ENCODE peak calls at places on chromosome 22, in five cellular contexts. D, H, J, T and C are unnamed samples.

GRCh38 chr22:37493979-37494378 is 7.8 kb upstream of the MFNG start:
- DNase-seq in T (no peak), D (no peak), H (no peak), J (no peak), C (no peak)

GRCh38 chr22:49208003-49208402 is 619.7 kb downstream of the BRD1 start:
- DNase-seq in J (no peak), H (no peak), D (no peak), T (no peak), C (no peak)

GRCh38 chr22:30250713-30251267 is 4.2 kb upstream of the LIF start:
- DNase-seq in H (no peak), D (no peak), J (no peak), T (peak), C (no peak)

GRCh38 chr22:30705710-30706651 is 11.3 kb downstream of the OSBP2 start:
- DNase-seq in H (peak), T (no peak), D (no peak), J (peak), C (no peak)

GRCh38 chr22:28669388-28669787 is 10.3 kb downstream of the TTC28 start:
- DNase-seq in J (no peak), D (no peak), H (no peak), T (no peak), C (no peak)

GRCh38 chr22:32634424-32634981 is 159.9 kb downstream of the FBXO7 start:
- DNase-seq in J (no peak), T (no peak), D (no peak), H (no peak), C (no peak)

GRCh38 chr22:23652286-23652685 is 20.2 kb upstream of the DRICH1 start:
- DNase-seq in D (no peak), T (no peak), H (no peak), J (no peak), C (no peak)

GRCh38 chr22:44441401-44442185 is 56.4 kb downstream of the RTL6 start:
- DNase-seq in D (no peak), H (no peak), J (no peak), T (no peak), C (no peak)

GRCh38 chr22:37842015-37842793 is 1.9 kb downstream of the ANKRD54 start:
- DNase-seq in D (no peak), T (no peak), H (no peak), J (no peak), C (no peak)

GRCh38 chr22:27381552-27381951 is 420.0 kb downstream of the MN1 start:
- DNase-seq in J (no peak), H (no peak), D (no peak), T (no peak), C (no peak)

GRCh38 chr22:19448076-19448607 is 631 bp upstream of the C22orf39 start:
- DNase-seq in J (peak), T (peak), H (no peak), D (no peak), C (no peak)

GRCh38 chr22:41239443-41240128 is 1.1 kb downstream of the CHADL start:
- DNase-seq in D (no peak), J (no peak), H (no peak), T (no peak), C (no peak)

GRCh38 chr22:29030016-29030617 is 31.5 kb downstream of the C22orf31 start:
- DNase-seq in T (no peak), H (no peak), J (peak), D (no peak), C (no peak)

GRCh38 chr22:38282397-38282796 is 9.6 kb upstream of the TMEM184B start:
- DNase-seq in H (no peak), T (no peak), D (no peak), J (no peak), C (no peak)

GRCh38 chr22:45576730-45577464 is 74.2 kb downstream of the FBLN1 start:
- DNase-seq in H (no peak), T (no peak), J (no peak), D (no peak), C (no peak)

GRCh38 chr22:50726643-50727340 is 11.2 kb upstream of the ACR start:
- DNase-seq in T (peak), J (no peak), D (no peak), H (no peak), C (no peak)

GRCh38 chr22:22787805-22788459 is 99.7 kb upstream of the IGLL5 start:
- DNase-seq in J (no peak), H (no peak), T (peak), D (peak), C (peak)

GRCh38 chr22:17910561-17911311 is 113.6 kb downstream of the MICAL3 start:
- DNase-seq in D (no peak), T (peak), H (peak), J (peak), C (no peak)

GRCh38 chr22:19761022-19761499 is 483 bp downstream of the TBX1 start:
- DNase-seq in D (no peak), T (no peak), H (no peak), J (no peak), C (no peak)

GRCh38 chr22:19878461-19879247 is 24.0 kb upstream of the GNB1L start:
- DNase-seq in H (no peak), J (no peak), D (no peak), T (no peak), C (no peak)

GRCh38 chr22:33325232-33326004 is 267.2 kb upstream of the SYN3 start:
- DNase-seq in H (no peak), J (no peak), T (peak), D (no peak), C (no peak)